ENCODE peak calls at places on chromosome 12, in five cellular contexts. U is HEK293T, R is NT2/D1, E is GM12878, W is HepG2. C is an unnamed sample.

GRCh38 chr12:68959457-68960161 is 26.6 kb upstream of the CPM start:
- DNase-seq in U (no peak), E (no peak), W (no peak), R (no peak), C (no peak)

GRCh38 chr12:131202592-131203378 is 249.1 kb downstream of the ADGRD1 start:
- DNase-seq in W (no peak), E (no peak), R (no peak), U (no peak), C (peak)

GRCh38 chr12:1186298-1186697 is 195.3 kb downstream of the ERC1 start:
- DNase-seq in R (no peak), E (no peak), W (no peak), U (no peak), C (no peak)

GRCh38 chr12:109696485-109697269 is 16.9 kb upstream of the FAM222A start:
- DNase-seq in R (no peak), E (no peak), U (no peak), W (peak), C (no peak)

GRCh38 chr12:110600254-110600653 is 13.7 kb upstream of the TCTN1 start:
- DNase-seq in W (peak), U (no peak), R (no peak), E (no peak), C (no peak)

GRCh38 chr12:100988278-100988625 is 193.7 kb downstream of the ANO4 start:
- DNase-seq in E (no peak), W (no peak), R (peak), U (no peak), C (no peak)

GRCh38 chr12:71438670-71439361 is 782 bp upstream of the LGR5 start:
- DNase-seq in U (peak), E (no peak), R (peak), W (peak), C (no peak)

GRCh38 chr12:19719650-19720049 is 280.4 kb downstream of the AEBP2 start:
- DNase-seq in R (no peak), W (no peak), U (no peak), E (no peak), C (no peak)

GRCh38 chr12:3432176-3432742 is 58.7 kb upstream of the PRMT8 start:
- DNase-seq in R (peak), E (no peak), W (peak), U (no peak), C (no peak)

GRCh38 chr12:75505706-75506312 is 5.6 kb downstream of the KRR1 start:
- DNase-seq in R (no peak), E (no peak), U (no peak), W (peak), C (no peak)

GRCh38 chr12:52215587-52216031 is 17.4 kb upstream of the KRT7 start:
- DNase-seq in U (no peak), W (peak), R (no peak), E (no peak), C (no peak)

GRCh38 chr12:89324437-89324836 is 27.9 kb downstream of the DUSP6 start:
- DNase-seq in E (no peak), R (no peak), W (no peak), U (no peak), C (no peak)

GRCh38 chr12:89328483-89329030 is 23.7 kb downstream of the DUSP6 start:
- DNase-seq in U (no peak), W (no peak), R (no peak), E (no peak), C (no peak)

GRCh38 chr12:89325495-89325894 is 26.8 kb downstream of the DUSP6 start:
- DNase-seq in E (no peak), W (no peak), U (no peak), R (no peak), C (no peak)

GRCh38 chr12:89326260-89327040 is 25.9 kb downstream of the DUSP6 start:
- DNase-seq in W (no peak), E (no peak), R (no peak), U (no peak), C (no peak)

DNA sequence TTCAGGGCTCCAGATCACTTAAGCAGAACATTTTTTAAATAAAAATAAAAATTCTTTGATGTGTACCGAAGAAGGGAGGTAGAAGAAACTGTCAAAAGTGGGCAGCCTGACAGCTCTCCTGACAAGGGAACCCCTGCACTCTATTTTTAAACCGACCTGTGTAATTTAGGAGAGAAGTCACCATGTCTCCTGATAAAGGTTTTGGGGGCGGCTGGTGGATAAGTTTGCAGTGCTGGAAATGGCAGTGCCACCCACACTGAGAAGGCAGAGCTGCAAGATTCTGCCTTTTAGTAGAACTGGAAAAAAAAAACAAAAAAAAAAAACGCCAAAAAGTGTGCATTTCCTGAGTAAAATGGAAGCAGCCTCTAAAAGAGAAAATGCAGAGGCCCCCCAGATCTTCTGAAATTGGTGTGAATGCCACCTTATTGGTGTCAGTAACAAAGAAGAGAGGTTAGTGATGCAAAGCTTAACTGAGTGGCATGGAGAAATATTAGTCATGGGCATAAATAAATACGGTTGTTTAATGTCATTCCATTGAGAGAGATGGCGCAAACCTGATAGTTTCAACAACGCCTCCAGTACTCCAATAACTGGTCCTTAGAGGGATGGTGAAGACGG is 24.7 kb downstream of the DUSP6 start:
- DNase-seq in E (no peak), U (no peak), R (no peak), W (no peak), C (no peak)
- TF ChIP-seq SUZ12 in E (no peak), U (no peak), R (no peak), W (no peak), C (no peak)

GRCh38 chr12:70367268-70368141 is 1.4 kb downstream of the KCNMB4 start:
- DNase-seq in R (no peak), U (peak), W (no peak), E (no peak), C (no peak)
- TF ChIP-seq SUZ12 in R (no peak), U (no peak), W (no peak), E (no peak), C (no peak)

DNA sequence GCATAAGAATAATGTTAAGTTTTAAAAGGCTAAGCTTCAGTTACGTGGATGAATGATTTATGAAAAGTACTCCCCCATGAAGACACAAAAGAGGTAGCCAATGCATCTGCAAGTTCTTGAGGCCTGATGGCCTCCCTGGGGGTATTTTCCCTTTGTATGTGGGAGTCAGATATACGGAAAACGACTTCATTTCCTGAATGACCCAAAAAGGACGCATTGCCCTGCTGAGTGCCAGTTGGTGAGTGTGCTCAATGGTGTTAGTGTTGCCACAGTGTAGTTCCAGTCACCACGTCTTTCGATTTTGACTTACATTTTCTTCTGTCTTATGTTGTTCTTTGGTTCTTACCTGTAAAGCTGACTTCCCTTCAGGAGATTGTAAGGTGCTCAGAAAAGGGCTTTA is 8.0 kb downstream of the ETV6 start:
- DNase-seq in U (no peak), R (peak), E (no peak), W (no peak), C (no peak)
- TF ChIP-seq SUZ12 in U (no peak), R (no peak), E (no peak), W (no peak), C (no peak)

GRCh38 chr12:106480259-106480658 is 102.5 kb upstream of the RFX4 start:
- DNase-seq in W (no peak), U (no peak), E (no peak), R (no peak), C (no peak)
- TF ChIP-seq SUZ12 in W (no peak), U (no peak), E (no peak), R (no peak), C (no peak)

GRCh38 chr12:6183689-6184441 is 16.3 kb upstream of the CD9 start:
- DNase-seq in R (no peak), U (no peak), W (peak), E (no peak), C (no peak)

GRCh38 chr12:6186114-6186827 is 13.9 kb upstream of the CD9 start:
- DNase-seq in R (no peak), U (no peak), E (no peak), W (no peak), C (no peak)

GRCh38 chr12:6192604-6193380 is 7.4 kb upstream of the CD9 start:
- DNase-seq in E (no peak), U (no peak), W (no peak), R (no peak), C (no peak)

GRCh38 chr12:6187948-6188793 is 12.0 kb upstream of the CD9 start:
- DNase-seq in R (no peak), E (no peak), W (no peak), U (no peak), C (no peak)

DNA sequence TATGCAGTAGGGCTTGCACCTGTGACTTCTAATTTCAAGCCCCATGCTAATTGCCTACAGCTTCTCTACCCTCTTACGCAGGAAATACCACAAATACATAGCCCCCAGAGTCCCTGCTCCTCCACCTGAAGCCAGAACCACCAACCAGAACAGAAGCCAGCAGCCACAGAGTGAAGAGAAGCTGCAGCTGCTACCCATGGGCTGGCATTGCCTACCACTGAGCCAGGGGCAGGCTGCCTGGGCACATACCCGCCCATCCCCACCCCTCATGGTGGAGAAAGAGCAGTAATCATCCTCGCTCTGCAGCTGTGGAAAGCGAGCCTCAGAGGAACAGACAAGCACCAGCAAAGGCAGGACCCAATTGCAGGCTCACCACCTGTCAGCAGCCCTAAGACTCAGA is 11.2 kb upstream of the CD9 start:
- DNase-seq in R (no peak), W (no peak), E (no peak), U (no peak), C (no peak)
- TF ChIP-seq SUZ12 in R (no peak), W (no peak), E (no peak), U (no peak), C (no peak)

GRCh38 chr12:104579716-104580495 is 123.2 kb downstream of the CHST11 start:
- DNase-seq in R (no peak), E (peak), U (no peak), W (no peak), C (no peak)
- TF ChIP-seq SUZ12 in R (no peak), E (no peak), U (no peak), W (no peak), C (no peak)